ENCODE peak calls at places on chromosomes 1 and 21, in four cellular contexts. Z, D, V and A are unnamed samples.

GRCh38 chr1:66168919-66169725 is 364.8 kb upstream of the SGIP1 start:
- DNase-seq in Z (no peak), D (no peak), V (no peak), A (no peak)

GRCh38 chr1:117653195-117653594 is 47.3 kb downstream of the TENT5C start:
- DNase-seq in Z (no peak), D (no peak), V (no peak), A (no peak)

GRCh38 chr21:38806942-38807284 is 1.2 kb downstream of the ETS2 start:
- DNase-seq in Z (no peak), D (no peak), V (no peak), A (no peak)

GRCh38 chr1:21630571-21631338 is 38.4 kb downstream of the RAP1GAP start:
- DNase-seq in Z (no peak), D (no peak), V (no peak), A (no peak)

GRCh38 chr1:18941221-18942141 is 15.0 kb downstream of the IFFO2 start:
- DNase-seq in Z (no peak), D (no peak), V (no peak), A (no peak)

GRCh38 chr1:231059566-231060193 is 19.6 kb upstream of the FAM89A start:
- DNase-seq in Z (no peak), D (no peak), V (no peak), A (no peak)

GRCh38 chr21:44436958-44437357 is 18.4 kb upstream of the LRRC3 start:
- DNase-seq in Z (no peak), D (no peak), V (no peak), A (no peak)

GRCh38 chr1:218665216-218665615 is 320.1 kb downstream of the TGFB2 start:
- DNase-seq in Z (peak; percentile 34), D (peak; percentile 74), V (no peak), A (no peak)

GRCh38 chr1:67732750-67733151 is 47.8 kb downstream of the GADD45A start:
- DNase-seq in Z (no peak), D (no peak), V (no peak), A (no peak)

GRCh38 chr1:156852414-156852874 is 6.5 kb downstream of the INSRR start:
- DNase-seq in Z (no peak), D (no peak), V (no peak), A (peak; percentile 44)

GRCh38 chr1:16275591-16275990 is 38.6 kb upstream of the CPLANE2 start:
- DNase-seq in Z (no peak), D (no peak), V (no peak), A (no peak)

GRCh38 chr1:23079025-23079424 is 59.8 kb downstream of the KDM1A start:
- DNase-seq in Z (no peak), D (no peak), V (no peak), A (no peak)

GRCh38 chr1:180939072-180939705 is 26.5 kb downstream of the KIAA1614 start:
- DNase-seq in Z (no peak), D (no peak), V (no peak), A (no peak)

GRCh38 chr1:21261551-21262281 is 28.5 kb downstream of the ECE1 start:
- DNase-seq in Z (peak; percentile 56), D (peak; percentile 95), V (no peak), A (no peak)

GRCh38 chr1:78490861-78491310 is at the start of gene PTGFR:
- DNase-seq in Z (no peak), D (no peak), V (peak; percentile 21), A (no peak)

GRCh38 chr1:230711245-230711644 is 2.7 kb downstream of the AGT start:
- DNase-seq in Z (no peak), D (no peak), V (no peak), A (no peak)

GRCh38 chr1:57210881-57211280 is 213.0 kb downstream of the DAB1 start:
- DNase-seq in Z (no peak), D (no peak), V (no peak), A (no peak)

GRCh38 chr1:29975036-29975694 is 738.8 kb downstream of the PTPRU start:
- DNase-seq in Z (peak; percentile 26), D (no peak), V (peak; percentile 34), A (no peak)

GRCh38 chr1:121546830-121547680 is 362.3 kb downstream of the SRGAP2C start:
- DNase-seq in Z (no peak), D (no peak), V (no peak), A (peak; percentile 97)

GRCh38 chr1:116175621-116176020 is 64.4 kb downstream of the MAB21L3 start:
- DNase-seq in Z (no peak), D (no peak), V (no peak), A (no peak)

GRCh38 chr21:38282921-38283320 is 26.1 kb downstream of the KCNJ15 start:
- DNase-seq in Z (no peak), D (no peak), V (no peak), A (no peak)

GRCh38 chr1:109793486-109794318 is 30.0 kb upstream of the EPS8L3 start:
- DNase-seq in Z (no peak), D (no peak), V (no peak), A (no peak)

GRCh38 chr1:70194601-70195000 is 10.8 kb downstream of the LRRC40 start:
- DNase-seq in Z (no peak), D (no peak), V (no peak), A (no peak)

GRCh38 chr1:171802207-171802606 is 20.7 kb downstream of the METTL13 start:
- DNase-seq in Z (no peak), D (no peak), V (no peak), A (no peak)

GRCh38 chr1:247517795-247518612 is 18.2 kb downstream of the OR2C3 start:
- DNase-seq in Z (no peak), D (no peak), V (no peak), A (no peak)

GRCh38 chr21:36260030-36260787 is 59.8 kb upstream of the MORC3 start:
- DNase-seq in Z (peak; percentile 45), D (no peak), V (no peak), A (no peak)

DNA sequence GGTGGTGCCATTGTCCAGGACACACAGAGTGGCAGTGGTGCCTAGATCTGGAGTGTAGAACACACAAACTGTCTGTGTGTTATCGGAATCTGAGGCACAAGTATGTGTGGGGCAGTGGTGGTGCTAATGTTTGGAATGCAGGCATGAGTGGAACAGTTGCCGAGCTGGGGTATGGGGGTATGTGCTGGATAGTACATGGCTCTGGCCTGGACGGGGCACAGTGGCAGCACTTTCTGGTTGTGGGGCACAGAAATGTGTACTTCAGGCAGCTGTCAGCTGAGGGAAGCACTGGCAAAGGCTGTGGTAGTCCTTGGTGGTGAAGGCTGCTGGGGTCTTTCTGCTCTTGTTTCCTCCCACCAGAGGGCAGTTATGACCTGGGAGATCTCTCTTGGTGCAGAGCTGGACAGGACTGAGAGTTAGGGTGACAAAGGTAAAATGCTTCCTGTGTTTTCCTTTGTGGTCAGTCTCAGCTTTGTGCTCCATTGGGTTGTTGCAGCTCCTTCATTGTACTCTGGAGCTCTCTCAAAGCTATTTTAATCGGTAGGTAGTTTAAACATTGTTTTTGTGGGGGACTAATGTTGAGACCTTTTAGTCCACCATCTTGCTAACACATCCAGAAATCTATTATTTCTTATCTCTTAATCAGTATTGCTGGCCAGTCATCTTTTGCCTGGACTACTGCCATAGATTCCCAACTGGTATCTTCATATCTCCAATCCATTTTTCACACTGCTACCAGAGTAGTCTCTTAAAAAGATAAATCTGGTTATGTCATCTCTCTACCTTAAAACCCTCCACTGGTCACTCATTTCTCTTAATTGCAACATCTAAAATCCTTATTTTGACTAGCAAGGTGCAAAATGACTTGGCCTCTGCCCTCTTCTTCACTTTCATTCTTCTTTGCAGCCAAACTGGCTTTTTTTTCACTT is 83.9 kb upstream of the NBPF4 start:
- DNase-seq in Z (no peak), D (no peak), V (no peak), A (no peak)
- TF ChIP-seq CTCF in Z (no peak), D (no peak), V (peak; percentile 28), A (no peak)

DNA sequence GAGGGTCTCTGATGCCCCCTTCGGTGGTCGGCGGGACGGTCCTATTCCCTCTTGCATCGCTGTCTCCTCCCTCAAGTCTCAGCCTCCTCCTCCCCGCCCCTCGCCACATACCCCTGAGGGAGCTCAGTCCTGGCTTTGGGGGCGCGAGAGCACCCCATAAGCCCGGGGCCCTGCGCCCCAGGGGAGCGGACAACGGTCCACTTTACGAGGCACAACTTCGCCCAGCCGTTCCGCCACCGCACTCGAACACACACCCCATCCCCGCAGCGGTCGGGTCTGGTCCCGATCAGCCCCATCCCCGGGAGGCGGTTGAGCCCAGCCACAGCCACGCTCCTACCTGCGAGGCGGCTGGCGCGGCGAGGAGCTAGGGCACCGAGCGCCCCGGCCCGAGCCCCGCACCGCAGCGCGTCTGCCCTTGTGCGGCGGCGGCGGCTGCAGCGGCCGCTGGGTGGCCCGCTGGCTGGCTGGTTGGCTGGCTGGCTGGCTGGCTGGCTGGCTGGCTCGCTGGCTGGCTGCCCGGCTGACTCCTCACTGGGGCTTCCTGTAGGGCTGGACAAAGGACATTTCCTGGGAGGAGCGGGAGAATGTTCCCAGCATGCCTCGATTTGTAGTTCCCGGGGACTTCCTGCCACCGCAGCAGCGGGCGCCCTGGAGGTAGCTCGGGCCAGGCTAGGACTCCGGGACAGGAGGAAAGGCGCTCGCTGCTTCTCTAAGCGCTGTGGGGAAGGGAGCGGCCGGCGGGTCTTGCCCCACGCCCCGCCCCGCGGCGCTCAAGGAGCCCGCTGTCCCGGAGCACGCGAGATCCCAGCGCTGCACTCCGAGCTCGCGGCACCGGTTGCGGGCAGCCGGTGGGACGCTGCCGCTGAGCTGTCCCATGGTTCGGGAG is at the start of gene ZNF697:
- DNase-seq in Z (peak; percentile 98), D (peak; percentile 97), V (peak; percentile 79), A (peak; percentile 95)
- TF ChIP-seq CTCF in Z (no peak), D (peak; percentile 36), V (peak; percentile 66), A (peak; percentile 55)

GRCh38 chr1:17759114-17759513 is 4.0 kb downstream of the ACTL8 start:
- DNase-seq in Z (no peak), D (no peak), V (no peak), A (no peak)
- TF ChIP-seq CTCF in Z (no peak), D (no peak), V (peak; percentile 20), A (no peak)

DNA sequence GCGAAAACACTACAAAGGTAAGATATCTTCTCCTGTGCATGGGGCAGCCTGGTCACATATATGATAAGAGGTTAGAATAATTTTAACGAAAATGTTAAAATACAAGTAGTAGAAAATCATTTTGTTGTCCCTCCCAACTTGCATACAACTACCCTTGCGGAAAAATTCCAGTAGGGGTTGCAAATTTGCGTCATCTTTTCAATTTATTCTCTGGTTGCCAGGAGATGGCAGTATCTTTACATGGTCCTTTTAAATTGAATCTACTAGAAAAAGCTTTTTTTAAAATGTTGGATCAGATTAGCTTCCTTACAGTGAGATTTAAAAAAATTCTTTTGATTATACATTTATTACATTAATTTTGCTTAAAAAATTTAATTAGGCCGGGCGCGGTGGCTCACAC is 10.9 kb downstream of the S100PBP start:
- DNase-seq in Z (no peak), D (no peak), V (no peak), A (no peak)
- TF ChIP-seq CTCF in Z (no peak), D (peak; percentile 40), V (peak; percentile 34), A (no peak)

DNA sequence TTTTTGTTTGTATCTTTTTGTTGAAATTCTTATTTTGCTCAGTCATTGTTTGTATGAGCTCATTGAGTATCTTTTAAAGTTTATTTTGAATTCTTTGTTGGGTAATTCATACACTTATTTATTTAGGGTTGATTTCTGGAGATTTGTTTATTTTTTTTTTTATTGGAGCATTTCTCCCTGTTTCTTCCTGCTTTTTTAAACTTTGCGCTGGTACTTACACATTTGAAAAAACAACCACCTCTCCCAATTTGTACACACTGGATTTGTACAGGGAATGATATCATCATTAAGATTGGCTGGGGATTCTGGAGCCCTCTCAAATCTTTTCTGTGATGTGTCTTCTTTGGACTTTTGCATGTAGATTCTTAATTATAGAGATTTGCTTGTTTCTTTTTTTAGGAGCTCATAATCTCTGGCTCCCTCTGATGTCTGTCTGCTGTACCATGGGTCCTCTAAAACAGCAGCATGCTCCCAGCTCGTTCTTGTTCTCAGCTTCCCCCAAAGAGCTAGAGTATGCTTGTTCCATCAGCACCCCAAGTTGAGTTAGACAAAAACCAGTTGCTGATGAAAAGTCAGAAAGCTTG is 310.7 kb downstream of the DUSP10 start:
- DNase-seq in Z (no peak), D (no peak), V (no peak), A (peak; percentile 21)
- TF ChIP-seq CTCF in Z (no peak), D (peak; percentile 60), V (no peak), A (peak; percentile 49)